ENCODE peak calls at places on chromosomes 12 and 14, in four cellular contexts. L is uterus; H is stimulated activated effector memory CD8-positive, alpha-beta T cell treated with anti-CD3 and anti-CD28 coated beads, Interleukin-12 subunit alpha, Interleukin-12 subunit beta, amount 100 ng/mL, for 72 hours; J is stimulated activated CD8-positive, alpha-beta memory T cell treated with anti-CD3 and anti-CD28 coated beads, Interleukin-2, amount 100 ng/mL, for 48 hours. I is an unnamed sample.

GRCh38 chr12:49133014-49133413 is 1.8 kb upstream of the TUBA1B start:
- DNase-seq in J (no peak), L (no peak), H (no peak), I (no peak)

GRCh38 chr12:120115066-120115465 is 1.5 kb downstream of the RAB35 start:
- DNase-seq in L (no peak), J (no peak), H (no peak), I (no peak)

GRCh38 chr14:104397956-104398355 is 181.6 kb upstream of the C14orf180 start:
- DNase-seq in H (no peak), J (no peak), L (no peak), I (no peak)

GRCh38 chr14:35988550-35988949 is 162.4 kb downstream of the BRMS1L start:
- DNase-seq in L (no peak), H (no peak), J (no peak), I (no peak)

GRCh38 chr12:108129017-108129812 is at the start of gene WSCD2:
- DNase-seq in H (no peak), J (no peak), L (peak), I (no peak)

GRCh38 chr14:99268776-99269510 is 3.1 kb downstream of the BCL11B start:
- DNase-seq in J (no peak), L (no peak), H (no peak), I (no peak)

GRCh38 chr12:119649202-119649808 is 18.6 kb upstream of the PRKAB1 start:
- DNase-seq in L (no peak), J (no peak), H (no peak), I (no peak)

GRCh38 chr14:104140213-104140462 is 1.8 kb downstream of the KIF26A start:
- DNase-seq in L (no peak), H (no peak), J (no peak), I (no peak)

GRCh38 chr12:128316981-128317526 is 50.1 kb downstream of the TMEM132C start:
- DNase-seq in J (no peak), L (peak), H (no peak), I (no peak)

GRCh38 chr12:41288188-41288811 is 100.2 kb downstream of the PDZRN4 start:
- DNase-seq in H (no peak), J (no peak), L (no peak), I (no peak)

GRCh38 chr14:77024171-77024627 is 4.3 kb downstream of the IRF2BPL start:
- DNase-seq in H (peak), L (peak), J (peak), I (no peak)

GRCh38 chr14:52356025-52356424 is 41.9 kb downstream of the PTGER2 start:
- DNase-seq in J (no peak), L (no peak), H (no peak), I (no peak)

GRCh38 chr12:75754698-75755097 is 243.3 kb upstream of the KRR1 start:
- DNase-seq in J (no peak), H (no peak), L (no peak), I (no peak)

GRCh38 chr12:27960822-27961221 is 11.7 kb downstream of the PTHLH start:
- DNase-seq in L (no peak), H (no peak), J (no peak), I (no peak)

GRCh38 chr14:69046468-69046867 is 67.4 kb upstream of the ACTN1 start:
- DNase-seq in L (peak), H (no peak), J (no peak), I (no peak)

GRCh38 chr14:55832122-55832911 is 252.3 kb downstream of the KTN1 start:
- DNase-seq in H (no peak), L (no peak), J (no peak), I (no peak)

GRCh38 chr12:6265038-6265405 is 45.5 kb upstream of the PLEKHG6 start:
- DNase-seq in L (no peak), J (no peak), H (no peak), I (no peak)

GRCh38 chr12:11962795-11963347 is 107.9 kb upstream of the BCL2L14 start:
- DNase-seq in L (no peak), H (no peak), J (no peak), I (no peak)

GRCh38 chr12:66176105-66176504 is 6.3 kb upstream of the TMBIM4 start:
- DNase-seq in H (no peak), J (no peak), L (no peak), I (no peak)

GRCh38 chr14:87066221-87066817 is 926.7 kb downstream of the GALC start:
- DNase-seq in H (no peak), J (no peak), L (no peak), I (no peak)

GRCh38 chr12:10339441-10339840 is 31.8 kb downstream of the KLRD1 start:
- DNase-seq in H (no peak), L (no peak), J (no peak), I (no peak)

GRCh38 chr12:71237128-71237527 is 79.3 kb upstream of the TSPAN8 start:
- DNase-seq in J (no peak), H (no peak), L (no peak), I (no peak)

GRCh38 chr14:72941286-72941985 is 15.2 kb downstream of the DCAF4 start:
- DNase-seq in H (no peak), J (no peak), L (no peak), I (no peak)

I was measured in retinal pigment epithelial cell.